ENCODE peak calls at places on chromosomes 3 and 15, in four cellular contexts. One of them, this sample, is unnamed.

GRCh38 chr15:90154861-90155626 is 46.1 kb upstream of the SEMA4B start:
- DNase-seq in WTC11: no peak
- DNase-seq in K562: peak; percentile 21
- DNase-seq in SK-N-SH: peak; percentile 37
- DNase-seq in this sample: no peak

GRCh38 chr3:143507735-143508580 is 340.3 kb downstream of the SLC9A9 start:
- DNase-seq in WTC11: no peak
- DNase-seq in K562: no peak
- DNase-seq in SK-N-SH: no peak
- DNase-seq in this sample: no peak

GRCh38 chr15:66595937-66596545 is 30.2 kb upstream of the LCTL start:
- DNase-seq in WTC11: no peak
- DNase-seq in K562: no peak
- DNase-seq in SK-N-SH: no peak
- DNase-seq in this sample: no peak

GRCh38 chr3:42593635-42594034 is 3.0 kb downstream of the SS18L2 start:
- DNase-seq in WTC11: no peak
- DNase-seq in K562: peak; percentile 57
- DNase-seq in SK-N-SH: no peak
- DNase-seq in this sample: no peak

GRCh38 chr3:52079958-52080357 is 23.6 kb upstream of the DUSP7 start:
- DNase-seq in WTC11: no peak
- DNase-seq in K562: no peak
- DNase-seq in SK-N-SH: no peak
- DNase-seq in this sample: no peak

GRCh38 chr3:14524920-14525660 is 15.1 kb downstream of the GRIP2 start:
- DNase-seq in WTC11: no peak
- DNase-seq in K562: no peak
- DNase-seq in SK-N-SH: no peak
- DNase-seq in this sample: no peak

GRCh38 chr3:134796313-134797079 is 1.4 kb downstream of the EPHB1 start:
- DNase-seq in WTC11: peak; percentile 60
- DNase-seq in K562: no peak
- DNase-seq in SK-N-SH: peak; percentile 43
- DNase-seq in this sample: no peak

GRCh38 chr15:94840794-94841587 is 609.6 kb downstream of the MCTP2 start:
- DNase-seq in WTC11: no peak
- DNase-seq in K562: no peak
- DNase-seq in SK-N-SH: no peak
- DNase-seq in this sample: no peak

GRCh38 chr3:118587847-118588246 is 446.8 kb downstream of the IGSF11 start:
- DNase-seq in WTC11: no peak
- DNase-seq in K562: no peak
- DNase-seq in SK-N-SH: no peak
- DNase-seq in this sample: no peak

GRCh38 chr3:102060814-102061213 is 211.5 kb downstream of the NFKBIZ start:
- DNase-seq in WTC11: no peak
- DNase-seq in K562: no peak
- DNase-seq in SK-N-SH: no peak
- DNase-seq in this sample: no peak

GRCh38 chr15:91865903-91866302 is 12.4 kb downstream of the SLCO3A1 start:
- DNase-seq in WTC11: no peak
- DNase-seq in K562: no peak
- DNase-seq in SK-N-SH: no peak
- DNase-seq in this sample: no peak

GRCh38 chr3:71075481-71075880 is 508.0 kb downstream of the FOXP1 start:
- DNase-seq in WTC11: no peak
- DNase-seq in K562: no peak
- DNase-seq in SK-N-SH: no peak
- DNase-seq in this sample: no peak

GRCh38 chr3:126961191-126961790 is 21.6 kb upstream of the PLXNA1 start:
- DNase-seq in WTC11: no peak
- DNase-seq in K562: peak; percentile 45
- DNase-seq in SK-N-SH: no peak
- DNase-seq in this sample: no peak

GRCh38 chr15:50051811-50052419 is 67.1 kb downstream of the ATP8B4 start:
- DNase-seq in WTC11: peak; percentile 44
- DNase-seq in K562: peak; percentile 19
- DNase-seq in SK-N-SH: peak; percentile 52
- DNase-seq in this sample: no peak

GRCh38 chr3:33433843-33434242 is 6.4 kb downstream of the UBP1 start:
- DNase-seq in WTC11: no peak
- DNase-seq in K562: no peak
- DNase-seq in SK-N-SH: no peak
- DNase-seq in this sample: no peak

GRCh38 chr3:7721869-7722268 is 779.8 kb upstream of the LMCD1 start:
- DNase-seq in WTC11: no peak
- DNase-seq in K562: no peak
- DNase-seq in SK-N-SH: no peak
- DNase-seq in this sample: no peak

GRCh38 chr15:41899854-41900442 is 6.1 kb upstream of the SPTBN5 start:
- DNase-seq in WTC11: no peak
- DNase-seq in K562: no peak
- DNase-seq in SK-N-SH: no peak
- DNase-seq in this sample: no peak

GRCh38 chr3:117752984-117753717 is 1043.6 kb downstream of the TUSC7 start:
- DNase-seq in WTC11: no peak
- DNase-seq in K562: no peak
- DNase-seq in SK-N-SH: no peak
- DNase-seq in this sample: no peak

GRCh38 chr3:158571969-158572765 is 1.2 kb downstream of the MLF1 start:
- DNase-seq in WTC11: no peak
- DNase-seq in K562: peak; percentile 22
- DNase-seq in SK-N-SH: peak; percentile 48
- DNase-seq in this sample: no peak

GRCh38 chr3:81198766-81199165 is 562.7 kb downstream of the GBE1 start:
- DNase-seq in WTC11: no peak
- DNase-seq in K562: no peak
- DNase-seq in SK-N-SH: peak; percentile 4
- DNase-seq in this sample: no peak

GRCh38 chr3:133377396-133377795 is 22.5 kb upstream of the BFSP2 start:
- DNase-seq in WTC11: no peak
- DNase-seq in K562: no peak
- DNase-seq in SK-N-SH: peak; percentile 60
- DNase-seq in this sample: no peak

GRCh38 chr15:74196175-74196574 is 6.4 kb downstream of the STRA6 start:
- DNase-seq in WTC11: no peak
- DNase-seq in K562: no peak
- DNase-seq in SK-N-SH: no peak
- DNase-seq in this sample: no peak

GRCh38 chr3:189839576-189839975 is 208.4 kb downstream of the TP63 start:
- DNase-seq in WTC11: no peak
- DNase-seq in K562: no peak
- DNase-seq in SK-N-SH: no peak
- DNase-seq in this sample: no peak

GRCh38 chr3:175940881-175941280 is 1081.7 kb downstream of the NAALADL2 start:
- DNase-seq in WTC11: peak; percentile 70
- DNase-seq in K562: no peak
- DNase-seq in SK-N-SH: no peak
- DNase-seq in this sample: peak; percentile 64

GRCh38 chr3:108907194-108907593 is 46.5 kb downstream of the GUCA1C start:
- DNase-seq in WTC11: no peak
- DNase-seq in K562: no peak
- DNase-seq in SK-N-SH: no peak
- DNase-seq in this sample: no peak

GRCh38 chr3:188683032-188683491 is 488.7 kb upstream of the TPRG1 start:
- DNase-seq in WTC11: no peak
- DNase-seq in K562: no peak
- DNase-seq in SK-N-SH: no peak
- DNase-seq in this sample: no peak

GRCh38 chr3:187498211-187498610 is 130.0 kb downstream of the RTP4 start:
- DNase-seq in WTC11: no peak
- DNase-seq in K562: no peak
- DNase-seq in SK-N-SH: no peak
- DNase-seq in this sample: no peak

GRCh38 chr3:189316296-189317019 is 144.7 kb downstream of the TPRG1 start:
- DNase-seq in WTC11: peak; percentile 12
- DNase-seq in K562: no peak
- DNase-seq in SK-N-SH: no peak
- DNase-seq in this sample: no peak

GRCh38 chr15:62750471-62750870 is 292.1 kb upstream of the TPM1 start:
- DNase-seq in WTC11: no peak
- DNase-seq in K562: no peak
- DNase-seq in SK-N-SH: no peak
- DNase-seq in this sample: no peak

DNA sequence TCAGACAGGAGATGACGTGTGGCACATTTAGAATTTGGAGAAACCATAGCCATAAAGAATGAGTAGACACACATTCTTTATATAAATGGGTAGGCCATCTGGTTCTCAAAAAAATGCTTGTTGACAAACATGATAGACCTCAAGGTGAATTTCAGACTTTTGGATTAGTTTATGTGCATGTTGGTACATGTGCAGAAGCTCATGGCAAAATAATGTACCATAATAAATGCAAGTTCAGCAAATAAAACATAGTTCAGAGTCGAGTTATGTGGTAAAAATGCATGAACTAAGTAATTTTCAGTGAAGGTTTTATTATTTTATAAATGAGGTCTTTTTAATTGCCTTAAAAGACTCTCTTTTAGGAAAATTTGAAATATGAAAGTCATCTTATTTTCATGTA is 24.6 kb downstream of the EEFSEC start:
- DNase-seq in WTC11: no peak
- DNase-seq in K562: no peak
- DNase-seq in SK-N-SH: no peak
- DNase-seq in this sample: no peak
- TF ChIP-seq TEAD4 in WTC11: no peak
- TF ChIP-seq TEAD4 in K562: no peak
- TF ChIP-seq TEAD4 in SK-N-SH: no peak
- TF ChIP-seq TEAD4 in this sample: no peak

GRCh38 chr3:94285874-94286273 is 223.0 kb downstream of the NSUN3 start:
- DNase-seq in WTC11: no peak
- DNase-seq in K562: no peak
- DNase-seq in SK-N-SH: peak; percentile 10
- DNase-seq in this sample: no peak
- TF ChIP-seq TEAD4 in WTC11: no peak
- TF ChIP-seq TEAD4 in K562: no peak
- TF ChIP-seq TEAD4 in SK-N-SH: no peak
- TF ChIP-seq TEAD4 in this sample: no peak

DNA sequence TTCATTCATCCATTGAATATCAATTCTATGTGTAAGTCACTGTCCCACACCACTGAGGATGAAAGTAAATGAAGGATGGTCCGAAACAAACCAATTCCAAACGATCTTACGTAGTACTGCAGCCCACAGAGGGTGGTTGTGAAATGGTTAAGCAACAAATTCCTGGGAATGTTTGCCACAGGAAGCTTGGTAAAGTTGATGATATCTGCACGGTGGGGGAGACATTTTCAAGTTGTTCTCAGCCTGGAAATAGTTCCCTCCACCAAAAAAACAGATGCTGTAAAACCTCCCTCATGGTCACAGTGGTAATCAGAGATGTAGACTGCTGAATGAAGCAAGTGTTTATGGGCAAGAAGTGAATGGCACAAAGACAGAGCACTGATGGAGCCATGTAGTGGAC is 35.9 kb upstream of the BNC1 start:
- DNase-seq in WTC11: no peak
- DNase-seq in K562: no peak
- DNase-seq in SK-N-SH: no peak
- DNase-seq in this sample: no peak
- TF ChIP-seq TEAD4 in WTC11: no peak
- TF ChIP-seq TEAD4 in K562: no peak
- TF ChIP-seq TEAD4 in SK-N-SH: no peak
- TF ChIP-seq TEAD4 in this sample: no peak

DNA sequence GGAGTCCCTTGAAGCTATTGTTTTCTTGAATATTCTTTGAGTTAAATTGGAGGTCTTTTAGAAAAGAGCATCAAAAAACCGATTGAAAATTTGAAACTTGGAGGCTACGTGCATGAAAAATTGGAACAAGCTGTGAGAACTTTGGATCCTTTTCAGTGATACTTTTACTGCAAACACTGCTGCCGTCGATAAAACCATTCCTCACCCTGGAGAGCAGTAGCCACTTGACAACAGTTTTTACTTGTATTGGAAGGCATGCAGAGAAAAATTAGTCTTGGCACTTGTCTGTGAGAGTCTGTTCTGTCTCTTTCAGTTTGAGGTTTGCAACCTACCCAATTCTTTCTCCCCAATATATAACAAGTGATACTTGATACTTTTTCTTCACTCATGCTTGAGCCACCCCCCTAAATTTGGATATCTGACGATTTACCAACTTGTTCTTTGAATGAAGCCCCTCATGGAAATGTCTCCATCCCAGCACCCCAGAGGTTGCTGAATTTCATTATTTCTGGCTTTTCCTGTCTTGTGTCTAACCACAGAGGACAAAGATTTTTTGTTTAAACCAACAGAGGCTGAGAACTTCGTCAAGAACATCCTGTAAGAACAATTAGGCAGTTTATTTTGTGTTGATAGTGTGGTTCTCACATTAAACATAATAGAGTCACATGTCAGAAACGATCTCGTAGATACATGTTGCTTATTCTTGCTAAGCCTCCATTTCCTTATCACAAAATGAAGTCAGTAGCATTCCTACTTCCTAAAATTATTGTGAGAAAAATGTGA is 307.3 kb upstream of the PLSCR5 start:
- DNase-seq in WTC11: no peak
- DNase-seq in K562: no peak
- DNase-seq in SK-N-SH: no peak
- DNase-seq in this sample: no peak
- TF ChIP-seq TEAD4 in WTC11: no peak
- TF ChIP-seq TEAD4 in K562: no peak
- TF ChIP-seq TEAD4 in SK-N-SH: no peak
- TF ChIP-seq TEAD4 in this sample: no peak

GRCh38 chr15:72907733-72908132 is 124.2 kb upstream of the ADPGK start:
- DNase-seq in WTC11: no peak
- DNase-seq in K562: no peak
- DNase-seq in SK-N-SH: peak; percentile 47
- DNase-seq in this sample: no peak

GRCh38 chr15:72902929-72903260 is 119.3 kb upstream of the ADPGK start:
- DNase-seq in WTC11: no peak
- DNase-seq in K562: no peak
- DNase-seq in SK-N-SH: no peak
- DNase-seq in this sample: no peak

GRCh38 chr15:72902245-72902928 is 118.8 kb upstream of the ADPGK start:
- DNase-seq in WTC11: no peak
- DNase-seq in K562: no peak
- DNase-seq in SK-N-SH: no peak
- DNase-seq in this sample: no peak
- TF ChIP-seq TEAD4 in WTC11: no peak
- TF ChIP-seq TEAD4 in K562: no peak
- TF ChIP-seq TEAD4 in SK-N-SH: no peak
- TF ChIP-seq TEAD4 in this sample: no peak